ENCODE peak calls at places on chromosomes 4 and X, in nine cellular contexts. I is fibroblast of pulmonary artery; H is activated CD4-positive, alpha-beta memory T cell treated with anti-CD3 and anti-CD28 coated beads, Interleukin-2, amount 10 ng/mL, durations not matched to agents 7 days and 5 days; G is RPMI7951; C is activated naive CD8-positive, alpha-beta T cell treated with anti-CD3 and anti-CD28 coated beads, Interleukin-2, amount 50 U/mL, for 24 hours; E is lower lobe of right lung; B is NAMALWA; Y is Peyer's patch; L is D341Med. R is an unnamed sample.

GRCh38 chrX:115360220-115360781 is 70.8 kb downstream of the LUZP4 start:
- DNase-seq in I (peak), H (no peak), G (no peak), C (no peak), E (no peak), B (no peak), Y (no peak), L (no peak), R (no peak)

GRCh38 chrX:11533211-11533651 is 132.5 kb downstream of the ARHGAP6 start:
- DNase-seq in I (peak), H (no peak), G (peak), C (no peak), E (no peak), B (peak), Y (no peak), L (peak), R (no peak)

GRCh38 chrX:71493111-71493613 is 39.7 kb upstream of the OGT start:
- DNase-seq in I (peak), H (no peak), G (no peak), C (no peak), E (peak), B (no peak), Y (no peak), L (no peak), R (peak)

GRCh38 chr4:123443401-123444297 is 47.1 kb downstream of the SPRY1 start:
- DNase-seq in I (no peak), H (peak), G (peak), C (no peak), E (peak), B (peak), Y (peak), L (no peak), R (no peak)

GRCh38 chr4:63620271-63620670 is 789.0 kb downstream of the TECRL start:
- DNase-seq in I (no peak), H (no peak), G (no peak), C (no peak), E (no peak), B (no peak), Y (no peak), L (peak), R (no peak)

GRCh38 chrX:80747832-80748231 is 61.8 kb downstream of the BRWD3 start:
- DNase-seq in I (no peak), H (no peak), G (peak), C (no peak), E (no peak), B (no peak), Y (no peak), L (no peak), R (no peak)

GRCh38 chr4:150818661-150819060 is 196.4 kb downstream of the LRBA start:
- DNase-seq in I (peak), H (no peak), G (no peak), C (no peak), E (no peak), B (no peak), Y (no peak), L (no peak), R (no peak)

GRCh38 chrX:20412871-20413486 is 146.3 kb upstream of the RPS6KA3 start:
- DNase-seq in I (no peak), H (peak), G (no peak), C (peak), E (peak), B (no peak), Y (peak), L (no peak), R (no peak)

GRCh38 chr4:126582737-126583136 is 1050.0 kb upstream of the INTU start:
- DNase-seq in I (peak), H (no peak), G (no peak), C (no peak), E (no peak), B (peak), Y (no peak), L (peak), R (no peak)

GRCh38 chrX:11129546-11129945 is 18.4 kb downstream of the HCCS start:
- DNase-seq in I (no peak), H (no peak), G (no peak), C (no peak), E (no peak), B (no peak), Y (no peak), L (no peak), R (no peak)

GRCh38 chrX:154732421-154733071 is 18.3 kb downstream of the GAB3 start:
- DNase-seq in I (peak), H (no peak), G (peak), C (no peak), E (no peak), B (no peak), Y (no peak), L (no peak), R (no peak)

GRCh38 chr4:97548943-97549583 is 594.2 kb downstream of the STPG2 start:
- DNase-seq in I (peak), H (no peak), G (no peak), C (no peak), E (no peak), B (peak), Y (no peak), L (no peak), R (no peak)

GRCh38 chr4:173763374-173763773 is 233.3 kb upstream of the HAND2 start:
- DNase-seq in I (no peak), H (no peak), G (peak), C (no peak), E (no peak), B (no peak), Y (no peak), L (no peak), R (no peak)

GRCh38 chrX:109679820-109680219 is 53.2 kb downstream of the ACSL4 start:
- DNase-seq in I (no peak), H (no peak), G (no peak), C (no peak), E (no peak), B (no peak), Y (no peak), L (no peak), R (no peak)

GRCh38 chr4:98260047-98260578 is 1.1 kb upstream of the RAP1GDS1 start:
- DNase-seq in I (no peak), H (no peak), G (no peak), C (peak), E (no peak), B (peak), Y (peak), L (peak), R (peak)

GRCh38 chrX:31423575-31424284 is 351.9 kb upstream of the FTHL17 start:
- DNase-seq in I (peak), H (no peak), G (peak), C (no peak), E (no peak), B (peak), Y (no peak), L (peak), R (peak)

GRCh38 chr4:76950052-76950845 is 697 bp downstream of the SEPTIN11 start:
- DNase-seq in I (peak), H (peak), G (peak), C (peak), E (peak), B (peak), Y (peak), L (peak), R (peak)

GRCh38 chrX:145729635-145730034 is 88.0 kb upstream of the SLITRK2 start:
- DNase-seq in I (no peak), H (no peak), G (peak), C (no peak), E (no peak), B (no peak), Y (no peak), L (no peak), R (no peak)

R was measured in uterus.